ENCODE peak calls at places on chromosomes 2 and 18, in six cellular contexts. One of them, this sample, is unnamed.

GRCh38 chr18:79940814-79941472 is 10.5 kb downstream of the SLC66A2 start:
- DNase-seq in brain microvascular endothelial cell: no peak
- DNase-seq in astrocyte: no peak
- DNase-seq in EH: no peak
- DNase-seq in NCI-H2081: no peak
- DNase-seq in ELR: no peak
- DNase-seq in this sample: no peak

GRCh38 chr18:21330122-21330701 is 88.2 kb downstream of the GREB1L start:
- DNase-seq in brain microvascular endothelial cell: peak; percentile 14
- DNase-seq in astrocyte: peak; percentile 85
- DNase-seq in EH: peak; percentile 84
- DNase-seq in NCI-H2081: no peak
- DNase-seq in ELR: peak; percentile 80
- DNase-seq in this sample: no peak

GRCh38 chr2:181846359-181846758 is 45.2 kb upstream of the ITPRID2 start:
- DNase-seq in brain microvascular endothelial cell: no peak
- DNase-seq in astrocyte: no peak
- DNase-seq in EH: no peak
- DNase-seq in NCI-H2081: no peak
- DNase-seq in ELR: no peak
- DNase-seq in this sample: no peak

GRCh38 chr2:191115391-191115790 is 35.4 kb downstream of the STAT4 start:
- DNase-seq in brain microvascular endothelial cell: peak; percentile 92
- DNase-seq in astrocyte: peak; percentile 43
- DNase-seq in EH: no peak
- DNase-seq in NCI-H2081: no peak
- DNase-seq in ELR: peak; percentile 69
- DNase-seq in this sample: no peak

GRCh38 chr2:234912437-234912836 is 39.4 kb upstream of the SH3BP4 start:
- DNase-seq in brain microvascular endothelial cell: no peak
- DNase-seq in astrocyte: no peak
- DNase-seq in EH: no peak
- DNase-seq in NCI-H2081: no peak
- DNase-seq in ELR: no peak
- DNase-seq in this sample: no peak

GRCh38 chr2:179211355-179211754 is 53.3 kb downstream of the SESTD1 start:
- DNase-seq in brain microvascular endothelial cell: no peak
- DNase-seq in astrocyte: no peak
- DNase-seq in EH: no peak
- DNase-seq in NCI-H2081: no peak
- DNase-seq in ELR: no peak
- DNase-seq in this sample: no peak

GRCh38 chr2:128319773-128320608 is 1.3 kb upstream of the HS6ST1 start:
- DNase-seq in brain microvascular endothelial cell: no peak
- DNase-seq in astrocyte: no peak
- DNase-seq in EH: no peak
- DNase-seq in NCI-H2081: no peak
- DNase-seq in ELR: no peak
- DNase-seq in this sample: no peak

GRCh38 chr2:953975-954686 is 3.5 kb downstream of the SNTG2 start:
- DNase-seq in brain microvascular endothelial cell: no peak
- DNase-seq in astrocyte: peak; percentile 2
- DNase-seq in EH: peak; percentile 45
- DNase-seq in NCI-H2081: peak; percentile 66
- DNase-seq in ELR: peak; percentile 10
- DNase-seq in this sample: peak; percentile 55

GRCh38 chr2:43086451-43087221 is 139.8 kb downstream of the ZFP36L2 start:
- DNase-seq in brain microvascular endothelial cell: peak; percentile 99
- DNase-seq in astrocyte: peak; percentile 100
- DNase-seq in EH: peak; percentile 100
- DNase-seq in NCI-H2081: no peak
- DNase-seq in ELR: peak; percentile 99
- DNase-seq in this sample: no peak

GRCh38 chr2:169715379-169716228 is 18.0 kb upstream of the KLHL23 start:
- DNase-seq in brain microvascular endothelial cell: no peak
- DNase-seq in astrocyte: no peak
- DNase-seq in EH: peak; percentile 39
- DNase-seq in NCI-H2081: peak; percentile 51
- DNase-seq in ELR: peak; percentile 11
- DNase-seq in this sample: no peak

GRCh38 chr2:241882090-241882625 is 12.6 kb downstream of the RTP5 start:
- DNase-seq in brain microvascular endothelial cell: no peak
- DNase-seq in astrocyte: no peak
- DNase-seq in EH: peak; percentile 58
- DNase-seq in NCI-H2081: peak; percentile 59
- DNase-seq in ELR: peak; percentile 33
- DNase-seq in this sample: peak; percentile 64

GRCh38 chr2:59888015-59888414 is 665.4 kb downstream of the BCL11A start:
- DNase-seq in brain microvascular endothelial cell: no peak
- DNase-seq in astrocyte: no peak
- DNase-seq in EH: no peak
- DNase-seq in NCI-H2081: peak; percentile 77
- DNase-seq in ELR: no peak
- DNase-seq in this sample: no peak

GRCh38 chr2:64742678-64743077 is 89.0 kb upstream of the SERTAD2 start:
- DNase-seq in brain microvascular endothelial cell: no peak
- DNase-seq in astrocyte: no peak
- DNase-seq in EH: no peak
- DNase-seq in NCI-H2081: no peak
- DNase-seq in ELR: no peak
- DNase-seq in this sample: no peak

GRCh38 chr2:185208261-185208660 is 530.3 kb upstream of the FSIP2 start:
- DNase-seq in brain microvascular endothelial cell: peak; percentile 32
- DNase-seq in astrocyte: peak; percentile 18
- DNase-seq in EH: no peak
- DNase-seq in NCI-H2081: peak; percentile 67
- DNase-seq in ELR: peak; percentile 70
- DNase-seq in this sample: peak; percentile 60